ENCODE peak calls at places on chromosomes 6 and 20, in ten cellular contexts. X, J, U, L, M, A, I, N, Z and W are unnamed samples.
A peak's percentile ranks its signal among the peaks of the same experiment; 100 is the strongest.

GRCh38 chr6:81562169-81562568 is 190.3 kb downstream of the TENT5A start:
- DNase-seq in X (no peak), J (peak; percentile 30), U (peak; percentile 12), L (no peak), M (peak; percentile 68), A (no peak), I (no peak), N (no peak), Z (no peak), W (no peak)

GRCh38 chr6:42429836-42430235 is 21.9 kb downstream of the TRERF1 start:
- DNase-seq in X (no peak), J (no peak), U (no peak), L (no peak), M (no peak), A (peak; percentile 41), I (no peak), N (no peak), Z (no peak), W (no peak)

GRCh38 chr6:44278774-44279697 is 8.8 kb downstream of the TMEM151B start:
- DNase-seq in X (no peak), J (no peak), U (no peak), L (no peak), M (no peak), A (no peak), I (no peak), N (no peak), Z (no peak), W (no peak)

GRCh38 chr20:19757487-19757972 is 528 bp upstream of the RIN2 start:
- DNase-seq in X (peak; percentile 88), J (peak; percentile 87), U (peak; percentile 74), L (peak; percentile 88), M (peak; percentile 74), A (peak; percentile 92), I (no peak), N (peak; percentile 85), Z (no peak), W (no peak)

GRCh38 chr20:8858181-8858794 is 210.6 kb upstream of the PLCB4 start:
- DNase-seq in X (no peak), J (peak; percentile 21), U (no peak), L (no peak), M (peak; percentile 16), A (no peak), I (no peak), N (no peak), Z (no peak), W (no peak)

GRCh38 chr20:8330785-8331699 is 199.0 kb downstream of the PLCB1 start:
- DNase-seq in X (no peak), J (no peak), U (no peak), L (no peak), M (peak; percentile 2), A (no peak), I (no peak), N (no peak), Z (no peak), W (no peak)

GRCh38 chr6:6865601-6866000 is 242.2 kb upstream of the RREB1 start:
- DNase-seq in X (no peak), J (no peak), U (no peak), L (no peak), M (no peak), A (no peak), I (no peak), N (no peak), Z (no peak), W (no peak)

GRCh38 chr6:62999796-63000195 is 211.5 kb upstream of the FKBP1C start:
- DNase-seq in X (no peak), J (no peak), U (no peak), L (no peak), M (no peak), A (no peak), I (no peak), N (no peak), Z (no peak), W (no peak)

DNA sequence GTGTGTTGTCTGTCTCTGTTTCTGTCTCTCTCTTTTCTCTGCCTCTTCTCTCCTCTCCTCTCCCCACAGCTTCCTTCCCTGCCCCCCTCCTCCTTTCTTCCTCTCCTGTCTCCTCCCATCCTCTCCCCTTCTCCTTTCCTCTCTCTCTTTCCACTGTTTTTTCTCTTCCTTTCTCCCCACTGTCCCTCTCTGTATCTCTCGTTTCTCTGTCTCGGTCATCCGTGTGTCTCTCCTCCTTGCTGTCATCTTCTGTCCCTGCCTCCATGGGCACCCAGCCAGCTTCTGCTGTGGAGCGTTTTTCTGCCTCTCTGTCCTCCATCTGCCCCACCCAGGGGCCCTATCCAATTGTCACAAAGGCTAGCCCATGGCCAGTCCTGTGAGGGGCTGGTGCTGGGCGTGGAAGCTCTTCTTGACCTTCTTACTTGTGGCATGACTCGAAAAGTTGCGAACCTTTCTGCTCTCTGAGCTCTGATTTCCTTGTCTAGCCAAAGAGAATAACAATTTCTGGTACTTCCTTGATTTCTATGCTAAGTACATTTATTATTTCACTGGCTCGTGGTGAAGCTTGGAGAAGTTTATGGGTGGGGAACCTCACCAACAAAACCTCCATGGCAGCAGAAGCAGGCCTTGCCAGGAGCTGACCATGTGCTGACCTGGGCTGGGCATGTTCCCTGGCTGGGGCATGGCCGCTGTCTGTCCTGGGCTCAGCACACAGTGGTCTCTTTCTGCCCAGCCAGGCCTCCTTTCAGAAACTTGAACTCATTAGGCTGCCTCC is 69.3 kb downstream of the CEBPB start:
- DNase-seq in X (no peak), J (no peak), U (peak; percentile 59), L (no peak), M (no peak), A (peak; percentile 84), I (no peak), N (peak; percentile 76), Z (no peak), W (no peak)
- H3K4me1 ChIP-seq in X (no peaks in the 10 kb centered on the region), J (no peaks in the 10 kb centered on the region), U (peaks cover 12% of the 10 kb centered on the region), L (peaks cover 1% of the 10 kb centered on the region), M (peaks cover 12% of the 10 kb centered on the region), A (peaks cover 15% of the 10 kb centered on the region), I (no peaks in the 10 kb centered on the region), N (peaks cover 20% of the 10 kb centered on the region), Z (no peaks in the 10 kb centered on the region), W (no peaks in the 10 kb centered on the region)

GRCh38 chr20:34299925-34300806 is 3.0 kb downstream of the AHCY start:
- DNase-seq in X (no peak), J (no peak), U (no peak), L (no peak), M (peak; percentile 44), A (no peak), I (no peak), N (no peak), Z (no peak), W (no peak)
- H3K27ac ChIP-seq in X (no peak overlapping the region), J (no peak overlapping the region), U (no peak overlapping the region), L (no peak overlapping the region), M (no peak overlapping the region), A (no peak overlapping the region), I (no peak overlapping the region), N (no peak overlapping the region), Z (no peak overlapping the region), W (no peak overlapping the region)

DNA sequence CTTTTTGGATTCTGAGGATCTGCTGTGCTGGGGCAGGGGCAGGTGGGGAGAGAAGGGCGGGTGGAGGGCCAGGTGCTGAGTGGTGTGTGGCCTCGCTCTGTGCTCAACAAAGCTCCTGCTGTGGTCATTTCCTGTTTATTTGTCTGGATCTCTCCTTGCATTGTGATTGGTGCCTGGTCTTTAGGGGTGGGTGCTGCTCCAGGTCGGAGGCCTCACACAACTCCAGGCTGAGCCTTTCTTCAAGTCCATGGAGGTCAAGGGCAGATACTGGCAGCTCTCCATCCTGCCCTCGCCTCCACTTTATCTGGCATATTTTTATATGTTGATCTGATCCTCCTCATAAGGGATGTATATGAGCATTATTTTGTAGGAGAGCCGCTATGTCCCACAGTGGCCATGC is 36.2 kb downstream of the HLA-F start:
- DNase-seq in X (peak; percentile 92), J (no peak), U (no peak), L (no peak), M (no peak), A (no peak), I (no peak), N (no peak), Z (no peak), W (no peak)
- H3K4me3 ChIP-seq in X (no peak overlapping the region), J (no peak overlapping the region), U (no peak overlapping the region), L (no peak overlapping the region), M (no peak overlapping the region), A (no peak overlapping the region), I (no peak overlapping the region), N (no peak overlapping the region), Z (no peak overlapping the region), W (no peak overlapping the region)

DNA sequence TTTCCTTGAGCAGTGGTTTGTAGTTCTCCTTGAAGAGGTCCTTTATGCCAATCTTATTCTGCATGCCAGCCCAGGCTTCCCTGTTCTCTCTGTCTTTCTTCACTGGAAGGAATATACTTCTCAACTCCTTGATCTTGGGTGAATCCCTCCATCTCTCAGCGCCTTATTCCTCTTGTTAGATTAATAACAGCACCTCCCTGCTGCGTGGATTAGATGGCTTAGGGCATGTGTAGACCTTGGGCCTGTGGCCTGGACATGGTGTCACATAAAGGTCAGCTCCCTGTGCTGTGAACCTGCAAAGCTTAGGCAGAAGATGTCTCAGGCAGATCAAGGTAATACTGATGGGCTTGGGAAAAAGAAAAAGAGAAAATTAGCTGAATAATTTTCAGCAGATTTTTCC is 18.3 kb downstream of the ZNF831 start:
- DNase-seq in X (no peak), J (no peak), U (no peak), L (no peak), M (no peak), A (no peak), I (no peak), N (no peak), Z (no peak), W (no peak)
- H3K4me1 ChIP-seq in X (peaks cover 19% of the 10 kb centered on the region), J (no peaks in the 10 kb centered on the region), U (no peaks in the 10 kb centered on the region), L (no peaks in the 10 kb centered on the region), M (no peaks in the 10 kb centered on the region), A (no peaks in the 10 kb centered on the region), I (peaks cover 66% of the 10 kb centered on the region), N (no peaks in the 10 kb centered on the region), Z (no peaks in the 10 kb centered on the region), W (no peaks in the 10 kb centered on the region)